ENCODE peak calls at places on chromosomes 2 and 18, in eight cellular contexts. Z is neural progenitor cell; K is thoracic aorta; F is HCT116; P is fibroblast of lung; Y is naive thymus-derived CD4-positive, alpha-beta T cell; U is gastrocnemius medialis; V is PC-9. J is an unnamed sample.

GRCh38 chr2:23497063-23497462 is 112.1 kb downstream of the KLHL29 start:
- DNase-seq in Z (no peak), K (peak), F (no peak), P (peak), Y (peak), U (no peak), V (peak), J (peak)

GRCh38 chr2:28648147-28648546 is 103.5 kb upstream of the PPP1CB start:
- DNase-seq in Z (no peak), K (no peak), F (no peak), P (no peak), Y (no peak), U (no peak), V (no peak), J (no peak)

GRCh38 chr2:205633994-205634393 is 48.3 kb upstream of the NRP2 start:
- DNase-seq in Z (no peak), K (no peak), F (no peak), P (no peak), Y (no peak), U (no peak), V (no peak), J (no peak)

GRCh38 chr2:105397959-105398521 is 811 bp downstream of the FHL2 start:
- DNase-seq in Z (no peak), K (no peak), F (no peak), P (peak), Y (peak), U (no peak), V (no peak), J (no peak)

GRCh38 chr2:188326669-188327301 is 35.1 kb downstream of the GULP1 start:
- DNase-seq in Z (no peak), K (no peak), F (no peak), P (peak), Y (no peak), U (no peak), V (no peak), J (no peak)

GRCh38 chr2:84729224-84729623 is 151.7 kb downstream of the TRABD2A start:
- DNase-seq in Z (no peak), K (no peak), F (no peak), P (no peak), Y (no peak), U (no peak), V (no peak), J (no peak)

GRCh38 chr2:216563646-216564045 is 65.0 kb downstream of the RPL37A start:
- DNase-seq in Z (no peak), K (no peak), F (no peak), P (peak), Y (no peak), U (no peak), V (no peak), J (no peak)

GRCh38 chr2:105919826-105920225 is 175.1 kb downstream of the NCK2 start:
- DNase-seq in Z (no peak), K (no peak), F (peak), P (peak), Y (peak), U (no peak), V (peak), J (no peak)

GRCh38 chr2:217054791-217055190 is 194.9 kb upstream of the TNP1 start:
- DNase-seq in Z (no peak), K (no peak), F (no peak), P (peak), Y (no peak), U (no peak), V (no peak), J (no peak)

GRCh38 chr2:162840598-162841246 is 2.2 kb upstream of the KCNH7 start:
- DNase-seq in Z (peak), K (no peak), F (peak), P (peak), Y (peak), U (no peak), V (peak), J (no peak)

DNA sequence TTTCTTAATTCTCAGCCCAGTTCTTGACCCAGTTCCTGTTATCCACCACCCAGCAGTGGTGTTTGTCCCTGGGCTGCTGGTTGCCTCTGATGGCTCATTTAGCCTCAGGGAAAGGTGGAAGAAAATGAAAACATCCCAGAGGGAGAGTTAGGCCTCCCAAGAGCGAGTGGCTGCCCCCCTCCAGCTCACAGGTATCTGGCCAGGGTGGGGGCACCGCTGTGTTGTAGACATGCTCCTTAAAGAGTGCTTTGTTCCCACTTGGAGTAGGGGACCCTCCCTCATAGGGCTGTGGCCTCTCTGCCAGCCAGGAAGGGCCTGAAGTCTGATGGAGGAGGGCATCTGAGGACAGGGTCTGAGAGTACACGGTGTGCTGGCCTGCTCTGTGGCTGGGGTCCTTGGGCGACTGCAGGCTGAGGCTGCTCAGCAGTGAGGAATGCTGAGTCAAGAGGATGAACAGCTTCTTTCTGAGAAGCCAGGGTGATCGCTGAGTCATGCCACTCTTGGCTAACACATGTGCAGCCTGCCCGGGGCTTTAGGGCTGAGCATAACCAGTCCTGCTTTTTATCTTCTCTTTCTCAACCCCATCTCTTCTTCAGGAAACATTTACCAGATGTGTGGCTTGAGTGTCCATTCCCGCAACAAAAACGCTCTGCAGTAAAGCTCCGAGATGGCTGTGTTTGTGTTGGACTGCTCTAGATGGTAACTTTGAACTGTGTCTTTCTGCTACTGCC is 72.4 kb downstream of the IL1R2 start:
- DNase-seq in Z (peak), K (peak), F (peak), P (peak), Y (no peak), U (peak), V (peak), J (peak)
- H3K27ac ChIP-seq in Z (no peak), K (peak), F (no peak), P (peak), Y (no peak), U (peak), V (peak), J (peak)

GRCh38 chr2:152508446-152508845 is 173.5 kb downstream of the FMNL2 start:
- DNase-seq in Z (no peak), K (no peak), F (no peak), P (peak), Y (no peak), U (no peak), V (peak), J (no peak)
- H3K27ac ChIP-seq in Z (no peak), K (no peak), F (no peak), P (no peak), Y (no peak), U (no peak), V (no peak), J (no peak)

DNA sequence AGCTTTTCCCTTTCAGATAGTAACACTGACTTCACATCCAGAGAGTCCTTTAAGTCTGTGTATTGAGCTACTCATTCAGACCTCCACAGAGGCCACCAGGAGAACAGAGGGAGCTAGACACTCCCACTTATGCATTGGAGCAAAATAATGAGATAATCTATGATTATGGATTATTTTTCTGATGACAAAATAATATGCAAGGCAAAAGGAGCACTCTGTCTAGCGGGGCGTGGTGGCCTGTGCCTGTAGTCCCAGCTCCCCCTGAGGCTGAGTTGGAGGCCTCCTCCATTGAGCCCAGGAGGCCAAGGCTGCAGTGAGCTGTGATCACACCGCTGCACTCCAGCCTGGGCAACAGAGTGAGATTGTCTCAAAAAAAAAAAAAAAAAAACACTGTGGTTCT is 1.7 kb upstream of the ROCK2 start:
- DNase-seq in Z (no peak), K (no peak), F (no peak), P (no peak), Y (no peak), U (no peak), V (no peak), J (no peak)
- H3K27ac ChIP-seq in Z (no peak), K (peak), F (peak), P (no peak), Y (no peak), U (peak), V (peak), J (peak)

GRCh38 chr2:73839653-73840411 is 11.1 kb downstream of the STAMBP start:
- DNase-seq in Z (no peak), K (no peak), F (no peak), P (peak), Y (no peak), U (no peak), V (no peak), J (no peak)

GRCh38 chr2:73837847-73838585 is 9.3 kb downstream of the STAMBP start:
- DNase-seq in Z (no peak), K (no peak), F (no peak), P (no peak), Y (no peak), U (no peak), V (no peak), J (no peak)

GRCh38 chr2:73841912-73842738 is 13.4 kb downstream of the STAMBP start:
- DNase-seq in Z (no peak), K (no peak), F (no peak), P (no peak), Y (no peak), U (no peak), V (no peak), J (no peak)

GRCh38 chr2:73838889-73839539 is 10.3 kb downstream of the STAMBP start:
- DNase-seq in Z (no peak), K (no peak), F (no peak), P (peak), Y (no peak), U (no peak), V (no peak), J (no peak)

DNA sequence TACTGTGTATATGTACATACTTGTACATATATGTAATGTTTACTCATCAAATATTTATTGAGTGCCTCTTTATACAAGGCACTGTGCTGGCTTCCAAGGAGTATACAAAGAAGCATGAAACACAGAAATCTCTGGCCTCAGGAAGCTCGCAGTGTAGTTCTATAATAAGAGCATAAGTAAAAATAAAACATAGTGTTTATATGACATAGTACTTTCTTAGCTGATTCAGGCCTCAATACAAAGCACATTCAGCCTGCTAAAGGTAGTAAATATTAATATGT is 13.9 kb downstream of the STAMBP start:
- DNase-seq in Z (no peak), K (no peak), F (no peak), P (no peak), Y (no peak), U (no peak), V (no peak), J (no peak)
- H3K27ac ChIP-seq in Z (no peak), K (no peak), F (no peak), P (no peak), Y (no peak), U (no peak), V (no peak), J (no peak)

GRCh38 chr2:24870891-24871705 is 48.9 kb downstream of the ADCY3 start:
- DNase-seq in Z (peak), K (no peak), F (no peak), P (no peak), Y (no peak), U (no peak), V (no peak), J (no peak)
- H3K27ac ChIP-seq in Z (peak), K (no peak), F (no peak), P (peak), Y (no peak), U (peak), V (no peak), J (peak)

DNA sequence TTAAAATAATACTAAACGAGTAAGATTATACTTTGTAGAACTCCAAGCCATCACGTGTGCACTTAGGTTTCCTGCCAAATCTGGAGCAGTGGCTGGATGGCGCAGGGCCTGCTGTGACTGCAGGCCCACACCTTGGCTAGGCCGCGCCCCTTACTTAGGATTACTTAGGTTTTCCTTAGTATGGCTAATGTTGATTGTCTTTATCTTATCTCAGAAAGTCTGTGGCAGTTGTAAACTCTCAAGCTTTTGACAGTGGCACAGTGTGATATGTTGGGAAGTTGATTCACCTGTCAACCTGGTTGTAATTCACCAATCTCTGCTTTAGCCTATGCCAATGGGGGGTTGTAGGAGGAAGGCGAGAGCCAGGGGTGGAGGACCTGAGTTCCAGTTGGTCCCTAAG is 208.4 kb downstream of the ZNF407 start:
- DNase-seq in Z (no peak), K (no peak), F (peak), P (no peak), Y (no peak), U (no peak), V (peak), J (no peak)
- H3K27ac ChIP-seq in Z (no peak), K (no peak), F (peak), P (peak), Y (no peak), U (no peak), V (peak), J (no peak)